ENCODE peak calls at places on chromosome 11, in five cellular contexts. L, M, V, W and T are unnamed samples.

GRCh38 chr11:107999759-108000455 is 8.8 kb upstream of the CUL5 start:
- DNase-seq in W (peak; percentile 75), L (peak; percentile 28), M (no peak), V (no peak), T (no peak)

GRCh38 chr11:65560555-65561418 is 2.6 kb upstream of the LTBP3 start:
- DNase-seq in W (peak; percentile 56), M (peak; percentile 84), L (peak; percentile 66), V (peak; percentile 58), T (peak; percentile 84)

GRCh38 chr11:34266090-34266912 is 91.5 kb downstream of the ABTB2 start:
- DNase-seq in V (peak; percentile 49), M (no peak), W (peak; percentile 78), L (peak; percentile 95), T (no peak)

GRCh38 chr11:128365044-128365443 is 222.3 kb downstream of the ETS1 start:
- DNase-seq in V (no peak), W (peak; percentile 62), M (no peak), L (peak; percentile 85), T (no peak)

GRCh38 chr11:61369372-61370348 is 7.5 kb downstream of the TMEM138 start:
- DNase-seq in L (peak; percentile 99), V (peak; percentile 44), M (peak; percentile 91), W (no peak), T (no peak)

GRCh38 chr11:61587951-61588695 is 7.2 kb upstream of the SYT7 start:
- DNase-seq in L (no peak), W (peak; percentile 62), V (peak; percentile 66), M (peak; percentile 87), T (peak; percentile 82)

GRCh38 chr11:69301491-69302401 is 7.8 kb downstream of the MYEOV start:
- DNase-seq in L (peak; percentile 91), V (no peak), M (peak; percentile 92), W (peak; percentile 100), T (peak; percentile 87)

GRCh38 chr11:36349345-36350136 is 53.5 kb downstream of the PRR5L start:
- DNase-seq in V (peak; percentile 23), M (no peak), W (no peak), L (no peak), T (no peak)

DNA sequence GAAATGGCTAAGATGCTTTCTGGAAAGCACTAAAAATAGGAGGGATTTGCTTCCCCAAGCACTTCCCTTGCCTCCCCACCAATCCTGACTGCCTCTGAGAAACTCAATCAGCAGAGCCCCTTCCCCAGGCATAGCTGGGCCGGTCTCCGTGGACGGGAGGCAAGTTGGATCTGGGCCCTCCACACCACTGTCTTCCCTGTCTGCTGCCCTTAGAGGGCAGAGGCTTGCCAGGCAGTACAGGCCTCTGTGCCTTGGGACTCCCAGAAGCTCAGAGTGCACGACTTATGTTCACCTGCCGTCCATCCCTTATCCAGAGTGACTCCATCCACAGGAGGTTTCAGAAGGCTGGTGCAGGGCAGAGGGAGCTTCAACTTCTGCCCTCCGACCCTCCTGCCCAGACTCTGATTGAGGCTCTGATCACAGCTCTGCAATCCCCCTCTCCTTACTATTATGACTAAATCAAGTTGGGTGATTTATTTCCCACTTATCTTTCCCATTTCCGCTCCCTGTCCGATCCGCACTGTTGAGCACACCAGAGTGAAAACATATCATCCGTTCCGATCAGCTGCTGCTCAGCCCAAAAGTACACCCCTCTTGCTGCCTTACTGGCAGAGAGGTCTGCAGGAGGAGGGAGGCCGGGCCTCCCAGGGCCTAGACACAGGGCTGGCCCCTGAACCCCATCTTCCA is 71.8 kb downstream of the DSCAML1 start:
- DNase-seq in W (no peak), V (no peak), M (no peak), L (no peak), T (no peak)
- H3K27ac ChIP-seq in W (no peak overlapping the region), V (no peak overlapping the region), M (no peak overlapping the region), L (no peak overlapping the region), T (no peak overlapping the region)

GRCh38 chr11:27203077-27203476 is 159.9 kb downstream of the CCDC34 start:
- DNase-seq in V (no peak), M (no peak), L (no peak), W (no peak), T (no peak)

GRCh38 chr11:27200779-27201453 is 160.3 kb downstream of the BBOX1 start:
- DNase-seq in V (no peak), M (no peak), W (no peak), L (no peak), T (no peak)

GRCh38 chr11:27204527-27204926 is 158.5 kb downstream of the CCDC34 start:
- DNase-seq in V (no peak), W (peak; percentile 20), M (no peak), L (no peak), T (no peak)

GRCh38 chr11:27205269-27205668 is 157.7 kb downstream of the CCDC34 start:
- DNase-seq in L (no peak), M (no peak), V (no peak), W (peak; percentile 53), T (no peak)

GRCh38 chr11:27201454-27202302 is 161.1 kb downstream of the BBOX1 start:
- DNase-seq in L (peak; percentile 48), W (peak; percentile 96), M (peak; percentile 93), V (peak; percentile 64), T (peak; percentile 85)
- H3K4me3 ChIP-seq in L (no peak overlapping the region), W (peak overlapping the region; percentile 22), M (no peak overlapping the region), V (no peak overlapping the region), T (no peak overlapping the region)

GRCh38 chr11:5807580-5807979 is 1.1 kb upstream of the OR52N2 start:
- DNase-seq in V (no peak), W (no peak), L (no peak), M (no peak), T (no peak)

GRCh38 chr11:5809905-5810792 is 1.4 kb downstream of the OR52N2 start:
- DNase-seq in V (no peak), L (no peak), M (no peak), W (no peak), T (no peak)

GRCh38 chr11:5803982-5804381 is 4.7 kb upstream of the OR52N2 start:
- DNase-seq in W (no peak), V (no peak), M (no peak), L (no peak), T (no peak)

GRCh38 chr11:5809122-5809519 is 397 bp downstream of the OR52N2 start:
- DNase-seq in L (no peak), W (no peak), M (no peak), V (no peak), T (no peak)

DNA sequence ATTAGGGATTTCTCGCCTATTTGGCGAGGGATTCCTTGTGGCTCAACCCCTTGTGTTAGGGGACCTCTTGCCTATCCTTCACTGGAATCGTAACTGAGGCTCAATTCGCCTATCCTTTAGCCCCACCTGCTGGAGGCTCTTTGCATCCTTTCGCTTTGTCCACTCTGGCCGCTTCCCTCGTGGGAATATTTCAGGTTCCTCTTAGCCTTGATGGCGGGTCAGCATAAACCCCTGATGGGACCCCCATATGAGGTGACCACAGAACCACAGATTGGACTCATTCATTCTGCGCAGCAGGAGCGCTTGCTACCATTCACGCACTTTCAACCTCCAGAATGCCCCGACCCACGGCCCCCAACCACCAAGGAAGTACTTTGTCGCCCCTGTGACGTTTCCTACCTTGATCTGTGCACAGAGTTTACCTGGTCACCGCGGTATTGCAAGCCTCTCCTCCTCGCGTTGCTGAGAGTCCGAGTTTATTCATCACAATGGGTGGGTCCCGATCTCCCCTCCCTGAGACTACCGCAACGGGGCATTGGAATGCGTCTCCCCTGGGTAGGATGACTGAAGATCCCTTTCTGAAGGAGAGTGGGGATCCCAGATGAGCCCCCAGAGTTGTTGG is at the start of gene OR52N2:
- DNase-seq in L (peak; percentile 65), M (peak; percentile 73), W (peak; percentile 79), V (peak; percentile 78), T (peak; percentile 80)
- H3K27ac ChIP-seq in L (no peak within 1 kb of the TSS), M (no peak within 1 kb of the TSS), W (no peak within 1 kb of the TSS), V (no peak within 1 kb of the TSS), T (no peak within 1 kb of the TSS)

GRCh38 chr11:111230122-111230465 is 15.4 kb upstream of the POU2AF2 start:
- DNase-seq in M (no peak), W (no peak), V (no peak), L (no peak), T (no peak)
- H3K4me3 ChIP-seq in M (peak overlapping the region; percentile 79), W (peak overlapping the region; percentile 77), V (peak overlapping the region; percentile 60), L (no peak overlapping the region), T (no peak overlapping the region)